ENCODE peak calls at places on chromosomes 7 and 10, in four cellular contexts. Y, E, J and I are unnamed samples.

GRCh38 chr10:33497338-33497737 is 162.9 kb upstream of the NRP1 start:
- DNase-seq in Y (no peak), J (no peak), E (no peak), I (no peak)

GRCh38 chr10:89793649-89794254 is 92.4 kb downstream of the KIF20B start:
- DNase-seq in Y (peak), E (peak), J (no peak), I (peak)

GRCh38 chr7:132972745-132973144 is 109.1 kb downstream of the CHCHD3 start:
- DNase-seq in Y (no peak), E (no peak), J (no peak), I (no peak)

GRCh38 chr10:26432938-26433337 is 5.2 kb upstream of the APBB1IP start:
- DNase-seq in J (no peak), Y (no peak), E (no peak), I (no peak)

GRCh38 chr7:22275574-22276150 is 81.3 kb downstream of the RAPGEF5 start:
- DNase-seq in J (no peak), Y (no peak), E (no peak), I (no peak)

GRCh38 chr10:104028146-104028545 is 57.5 kb downstream of the COL17A1 start:
- DNase-seq in Y (no peak), E (no peak), J (no peak), I (no peak)

GRCh38 chr10:126476256-126476655 is 88.0 kb upstream of the ADAM12 start:
- DNase-seq in Y (no peak), E (no peak), J (no peak), I (no peak)

GRCh38 chr10:46255696-46256355 is 31.0 kb upstream of the ANTXRL start:
- DNase-seq in E (no peak), Y (peak), J (peak), I (peak)

GRCh38 chr10:58512470-58513188 is at the start of gene BICC1:
- DNase-seq in E (peak), Y (peak), J (peak), I (no peak)

GRCh38 chr7:130695840-130696239 is 9.5 kb upstream of the TSGA13 start:
- DNase-seq in Y (peak), E (no peak), J (no peak), I (no peak)

GRCh38 chr7:157238087-157238486 is 98.7 kb upstream of the DNAJB6 start:
- DNase-seq in E (no peak), Y (no peak), J (no peak), I (no peak)

GRCh38 chr10:80205478-80206276 is at the start of gene ANXA11:
- DNase-seq in E (peak), J (peak), Y (peak), I (peak)

GRCh38 chr7:106371629-106372028 is 86.8 kb upstream of the NAMPT start:
- DNase-seq in E (no peak), J (no peak), Y (no peak), I (no peak)

GRCh38 chr7:24840543-24840942 is 83.3 kb upstream of the GSDME start:
- DNase-seq in Y (no peak), J (no peak), E (no peak), I (no peak)

GRCh38 chr7:115047968-115048720 is 126.2 kb downstream of the MDFIC start:
- DNase-seq in Y (no peak), J (no peak), E (no peak), I (no peak)